ENCODE peak calls at places on chromosome X, in six cellular contexts. B, X, P, U, J and Z are unnamed samples.

GRCh38 chrX:103818844-103819243 is 13.2 kb downstream of the RAB9B start:
- DNase-seq in X (no peak), B (peak; percentile 0), J (no peak), U (no peak), P (no peak), Z (peak; percentile 31)

GRCh38 chrX:134718329-134719317 is 60.4 kb upstream of the PLAC1 start:
- DNase-seq in X (peak; percentile 77), U (peak; percentile 91), P (peak; percentile 40), B (peak; percentile 76), J (no peak), Z (peak; percentile 96)

GRCh38 chrX:107684956-107685385 is 56.7 kb downstream of the PRPS1 start:
- DNase-seq in U (peak; percentile 93), P (peak; percentile 78), X (peak; percentile 90), J (peak; percentile 78), B (peak; percentile 67), Z (peak; percentile 87)

GRCh38 chrX:24876782-24877315 is 138.9 kb downstream of the ARX start:
- DNase-seq in X (no peak), J (no peak), P (no peak), B (no peak), U (no peak), Z (no peak)

GRCh38 chrX:69145281-69145680 is 20.0 kb downstream of the PJA1 start:
- DNase-seq in U (no peak), B (no peak), J (no peak), X (peak; percentile 8), P (no peak), Z (no peak)

GRCh38 chrX:128518508-128518907 is 466.3 kb upstream of the ACTRT1 start:
- DNase-seq in B (peak; percentile 0), P (no peak), X (no peak), U (peak; percentile 42), J (no peak), Z (peak; percentile 3)

GRCh38 chrX:69222103-69223090 is 57.1 kb upstream of the PJA1 start:
- DNase-seq in J (peak; percentile 61), U (peak; percentile 72), B (peak; percentile 76), X (peak; percentile 83), P (peak; percentile 66), Z (peak; percentile 63)

GRCh38 chrX:109732780-109733657 is at the start of gene ACSL4:
- DNase-seq in P (peak; percentile 85), U (peak; percentile 82), J (peak; percentile 84), B (peak; percentile 69), X (peak; percentile 92), Z (peak; percentile 73)

GRCh38 chrX:77572322-77572721 is 125.1 kb downstream of the FGF16 start:
- DNase-seq in P (no peak), U (peak; percentile 30), X (no peak), B (peak; percentile 3), J (no peak), Z (peak; percentile 50)

GRCh38 chrX:132648870-132649269 is 160.0 kb upstream of the MBNL3 start:
- DNase-seq in P (no peak), U (no peak), X (no peak), J (no peak), B (no peak), Z (no peak)

GRCh38 chrX:140572724-140573123 is 67.9 kb upstream of the SOX3 start:
- DNase-seq in U (peak; percentile 68), X (no peak), J (peak; percentile 39), P (peak; percentile 38), B (peak; percentile 1), Z (peak; percentile 15)

GRCh38 chrX:352582-353314 is 34.0 kb downstream of the PPP2R3B start:
- DNase-seq in J (no peak), P (no peak), B (no peak), U (no peak), X (peak; percentile 53), Z (no peak)

GRCh38 chrX:150834695-150835094 is 63.8 kb downstream of the CD99L2 start:
- DNase-seq in X (no peak), U (no peak), J (no peak), B (no peak), P (no peak), Z (no peak)

GRCh38 chrX:150202641-150203248 is 160.4 kb upstream of the MAMLD1 start:
- DNase-seq in P (no peak), J (no peak), X (no peak), U (peak; percentile 92), B (no peak), Z (peak; percentile 78)

GRCh38 chrX:3345281-3346081 is 971 bp downstream of the MXRA5 start:
- DNase-seq in P (peak; percentile 84), X (peak; percentile 72), B (peak; percentile 38), J (peak; percentile 24), U (no peak), Z (peak; percentile 34)

GRCh38 chrX:826026-826425 is 195.4 kb downstream of the SHOX start:
- DNase-seq in X (no peak), B (no peak), P (no peak), U (peak; percentile 31), J (no peak), Z (peak; percentile 49)

GRCh38 chrX:64204701-64205440 is 637 bp downstream of the AMER1 start:
- DNase-seq in X (peak; percentile 71), U (peak; percentile 34), P (peak; percentile 52), J (peak; percentile 31), B (peak; percentile 27), Z (peak; percentile 28)

GRCh38 chrX:104288961-104289360 is 34.2 kb upstream of the ESX1 start:
- DNase-seq in J (no peak), P (no peak), U (no peak), X (no peak), B (no peak), Z (no peak)

GRCh38 chrX:68409154-68409553 is 24.1 kb downstream of the OPHN1 start:
- DNase-seq in P (no peak), X (no peak), B (no peak), J (no peak), U (no peak), Z (no peak)

GRCh38 chrX:132900631-132901030 is 57.8 kb downstream of the HS6ST2 start:
- DNase-seq in X (no peak), P (no peak), U (peak; percentile 54), B (peak; percentile 13), J (no peak), Z (peak; percentile 51)

GRCh38 chrX:10526442-10526841 is 93.9 kb downstream of the MID1 start:
- DNase-seq in X (no peak), B (no peak), P (no peak), U (no peak), J (no peak), Z (peak; percentile 77)

GRCh38 chrX:96971812-96972211 is 88.1 kb downstream of the RPA4 start:
- DNase-seq in B (no peak), J (no peak), X (no peak), U (no peak), P (no peak), Z (no peak)

GRCh38 chrX:154409222-154409871 is at the start of gene DNASE1L1:
- DNase-seq in B (peak; percentile 70), P (peak; percentile 52), X (peak; percentile 86), U (peak; percentile 89), J (peak; percentile 91), Z (peak; percentile 87)

GRCh38 chrX:368811-369562 is 17.7 kb downstream of the PPP2R3B start:
- DNase-seq in X (no peak), U (no peak), P (no peak), J (no peak), B (no peak), Z (peak; percentile 27)

DNA sequence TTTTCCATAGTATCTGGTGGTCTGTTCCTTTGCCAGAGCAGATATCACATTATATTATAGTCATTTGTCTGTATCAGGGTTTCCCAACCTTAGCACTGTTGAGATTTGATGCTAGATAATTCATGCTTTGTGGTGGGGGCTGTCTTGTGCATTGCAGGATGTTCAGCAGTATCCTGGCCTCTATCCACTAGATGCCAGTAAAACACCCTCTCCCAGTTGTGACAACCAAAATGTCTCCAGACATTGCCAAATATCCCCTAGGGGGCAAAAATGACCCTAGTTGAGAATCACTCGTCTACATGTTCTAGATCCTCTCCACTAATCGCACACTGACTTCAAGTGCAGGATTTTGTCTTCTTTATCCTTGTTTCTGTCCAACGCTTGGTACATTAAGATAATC is 160.8 kb downstream of the FANCB start:
- DNase-seq in P (no peak), U (no peak), J (no peak), X (no peak), B (no peak), Z (no peak)
- TF ChIP-seq CTCF in P (no peak), U (no peak), J (no peak), X (no peak), B (no peak), Z (no peak)

GRCh38 chrX:112048707-112049106 is 33.9 kb downstream of the TRPC5 start:
- DNase-seq in J (no peak), U (no peak), X (no peak), P (no peak), B (no peak), Z (no peak)

GRCh38 chrX:112043997-112044396 is 38.6 kb downstream of the TRPC5 start:
- DNase-seq in P (no peak), J (no peak), B (no peak), U (peak; percentile 42), X (no peak), Z (peak; percentile 15)
- TF ChIP-seq CTCF in P (no peak), J (no peak), B (no peak), U (peak; percentile 39), X (no peak), Z (peak; percentile 31)

DNA sequence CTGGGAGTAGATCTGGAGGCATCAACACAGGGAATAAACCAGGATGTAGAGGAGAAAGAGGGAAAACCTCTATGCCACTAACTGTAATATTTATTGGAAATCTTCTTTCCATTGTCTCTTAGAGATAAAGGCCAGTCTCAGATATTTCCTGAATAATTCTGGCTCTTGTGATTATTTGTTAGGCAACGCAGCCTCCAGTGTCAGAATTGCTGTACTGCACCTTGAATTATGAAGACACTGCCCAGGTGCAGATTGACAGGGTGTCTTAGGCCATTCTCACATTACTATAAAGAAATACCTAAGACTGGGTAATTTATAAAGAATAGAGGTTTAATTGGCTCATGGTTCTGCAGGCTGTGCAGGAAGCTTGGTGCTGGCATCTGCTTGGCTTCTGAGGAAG is 100.7 kb upstream of the ZDHHC15 start:
- DNase-seq in J (no peak), X (no peak), B (no peak), U (no peak), P (no peak), Z (no peak)
- TF ChIP-seq CTCF in J (no peak), X (no peak), B (no peak), U (no peak), P (no peak), Z (peak; percentile 5)

DNA sequence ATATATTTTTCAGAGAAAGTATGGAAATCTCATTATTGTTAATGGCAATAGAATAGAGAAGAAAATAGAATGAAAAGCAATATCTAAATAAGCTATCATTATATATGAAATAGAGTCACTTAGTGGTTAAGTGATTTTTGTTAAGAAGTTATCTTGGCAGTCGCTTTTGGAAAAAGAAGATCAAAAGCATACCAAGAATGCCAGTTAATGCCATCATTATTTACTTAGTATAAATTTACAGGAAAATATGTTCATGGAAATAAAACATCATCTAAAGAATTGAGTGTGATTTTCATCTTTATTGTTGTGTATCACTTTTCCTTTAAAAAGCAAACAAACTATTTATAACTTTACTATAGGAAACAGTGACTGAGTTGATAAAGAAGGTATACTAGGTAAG is 85.3 kb upstream of the GPR101 start:
- DNase-seq in J (no peak), U (no peak), B (no peak), X (no peak), P (no peak), Z (no peak)
- TF ChIP-seq CTCF in J (no peak), U (no peak), B (no peak), X (no peak), P (no peak), Z (no peak)